ENCODE peak calls at places on chromosomes 6 and 20, in four cellular contexts. H is lower leg skin, Y is mucosa of descending colon, F is A549. C is an unnamed sample.

GRCh38 chr20:12966468-12967085 is 42.2 kb upstream of the SPTLC3 start:
- DNase-seq in H (no peak), Y (no peak), F (no peak), C (no peak)

GRCh38 chr20:48986899-48987298 is 59.2 kb upstream of the CSE1L start:
- DNase-seq in H (no peak), Y (no peak), F (no peak), C (no peak)

GRCh38 chr6:53986721-53987526 is 124.3 kb upstream of the MLIP start:
- DNase-seq in H (no peak), Y (no peak), F (no peak), C (no peak)

GRCh38 chr6:93423542-93423941 is 4.2 kb upstream of the EPHA7 start:
- DNase-seq in H (no peak), Y (peak; percentile 18), F (no peak), C (peak; percentile 76)

GRCh38 chr20:1465470-1466210 is 1.0 kb downstream of the NSFL1C start:
- DNase-seq in H (no peak), Y (no peak), F (no peak), C (no peak)

GRCh38 chr20:42435230-42435629 is 754.5 kb downstream of the PTPRT start:
- DNase-seq in H (no peak), Y (no peak), F (no peak), C (no peak)

GRCh38 chr6:11920566-11920965 is 91.5 kb upstream of the HIVEP1 start:
- DNase-seq in H (no peak), Y (no peak), F (no peak), C (no peak)

GRCh38 chr6:37699138-37699766 is 1.6 kb upstream of the MDGA1 start:
- DNase-seq in H (no peak), Y (no peak), F (no peak), C (no peak)

GRCh38 chr6:157374889-157375443 is 6.0 kb upstream of the ZDHHC14 start:
- DNase-seq in H (no peak), Y (no peak), F (no peak), C (no peak)

GRCh38 chr6:130282234-130282995 is 59.7 kb upstream of the SAMD3 start:
- DNase-seq in H (no peak), Y (no peak), F (no peak), C (no peak)

GRCh38 chr6:44078795-44079671 is 48.2 kb downstream of the MRPL14 start:
- DNase-seq in H (no peak), Y (peak; percentile 76), F (peak; percentile 65), C (peak; percentile 80)

GRCh38 chr6:170296423-170296745 is 5.5 kb upstream of the DLL1 start:
- DNase-seq in H (no peak), Y (no peak), F (no peak), C (no peak)

GRCh38 chr20:60108397-60108796 is 150.2 kb downstream of the CDH26 start:
- DNase-seq in H (no peak), Y (no peak), F (no peak), C (no peak)

GRCh38 chr6:1940381-1940780 is 305.0 kb downstream of the GMDS start:
- DNase-seq in H (no peak), Y (no peak), F (no peak), C (no peak)

GRCh38 chr6:26653007-26653406 is 6.5 kb downstream of the ZNF322 start:
- DNase-seq in H (no peak), Y (no peak), F (no peak), C (no peak)

GRCh38 chr6:90295854-90296345 is 743 bp downstream of the BACH2 start:
- DNase-seq in H (peak; percentile 93), Y (peak; percentile 74), F (peak; percentile 8), C (peak; percentile 49)

GRCh38 chr6:11727356-11727755 is 51.2 kb downstream of the ADTRP start:
- DNase-seq in H (no peak), Y (no peak), F (no peak), C (no peak)

GRCh38 chr20:61886721-61887658 is 178.7 kb downstream of the TAF4 start:
- DNase-seq in H (no peak), Y (peak; percentile 36), F (peak; percentile 45), C (peak; percentile 49)

GRCh38 chr6:36139431-36139830 is 9.1 kb downstream of the MAPK13 start:
- DNase-seq in H (no peak), Y (no peak), F (no peak), C (peak; percentile 60)

GRCh38 chr20:20521736-20522135 is 153.8 kb downstream of the INSM1 start:
- DNase-seq in H (no peak), Y (no peak), F (no peak), C (no peak)

GRCh38 chr20:1473244-1473635 is 6.6 kb upstream of the NSFL1C start:
- DNase-seq in H (no peak), Y (no peak), F (no peak), C (no peak)

GRCh38 chr6:34157851-34158250 is 12.0 kb upstream of the GRM4 start:
- DNase-seq in H (peak; percentile 43), Y (no peak), F (no peak), C (no peak)

GRCh38 chr6:126077810-126078791 is 91.8 kb downstream of the TRMT11 start:
- DNase-seq in H (peak; percentile 89), Y (no peak), F (no peak), C (no peak)

GRCh38 chr6:54717849-54718455 is 128.6 kb upstream of the FAM83B start:
- DNase-seq in H (peak; percentile 86), Y (peak; percentile 31), F (peak; percentile 15), C (peak; percentile 71)

GRCh38 chr6:27866370-27867050 is 45.7 kb downstream of the OR2B2 start:
- DNase-seq in H (no peak), Y (no peak), F (no peak), C (no peak)

DNA sequence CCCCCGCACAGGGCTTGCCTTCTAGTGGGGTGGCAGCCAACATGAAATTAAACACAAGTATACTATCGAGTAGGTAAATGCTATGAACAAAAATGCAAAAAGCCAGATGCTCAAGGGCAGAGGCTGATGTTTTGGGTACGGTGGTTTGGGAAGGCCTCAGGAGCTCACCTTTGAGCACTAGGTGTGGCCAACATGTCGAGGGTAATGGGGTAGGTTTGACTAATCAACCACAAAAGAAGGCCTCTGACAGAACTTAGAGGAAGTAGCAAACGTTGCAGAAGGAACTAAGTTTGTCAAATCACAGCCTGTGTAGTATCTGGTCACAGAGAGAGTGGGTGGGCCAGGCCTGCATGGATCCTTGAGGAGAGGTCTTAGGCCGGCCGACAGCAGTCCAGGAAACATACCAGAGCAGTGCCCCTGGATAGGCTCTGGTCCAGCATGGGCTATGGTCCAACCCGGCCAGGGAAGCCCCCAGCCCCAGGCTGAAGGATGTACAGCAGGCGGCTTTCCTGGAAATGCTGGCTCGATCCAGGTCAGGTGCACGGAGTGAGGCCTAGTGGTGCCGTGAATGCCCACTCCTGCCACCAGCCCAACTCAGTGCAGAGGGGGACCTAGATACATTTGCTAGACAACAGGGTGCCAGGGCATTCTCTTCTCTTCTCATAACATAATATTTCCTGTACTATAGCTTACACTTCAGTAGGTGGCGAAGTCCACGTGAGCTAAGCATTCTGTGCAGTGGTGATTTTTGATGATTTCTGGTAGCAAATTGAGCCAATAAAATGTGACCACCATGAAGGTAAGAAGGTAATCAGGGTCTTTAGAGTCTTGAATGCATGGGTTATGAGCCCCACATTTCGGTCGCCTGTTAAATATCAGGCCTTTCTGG is 56.3 kb upstream of the CD93 start:
- DNase-seq in H (no peak), Y (no peak), F (no peak), C (no peak)
- TF ChIP-seq CTCF in H (no peak), Y (no peak), F (no peak), C (no peak)

DNA sequence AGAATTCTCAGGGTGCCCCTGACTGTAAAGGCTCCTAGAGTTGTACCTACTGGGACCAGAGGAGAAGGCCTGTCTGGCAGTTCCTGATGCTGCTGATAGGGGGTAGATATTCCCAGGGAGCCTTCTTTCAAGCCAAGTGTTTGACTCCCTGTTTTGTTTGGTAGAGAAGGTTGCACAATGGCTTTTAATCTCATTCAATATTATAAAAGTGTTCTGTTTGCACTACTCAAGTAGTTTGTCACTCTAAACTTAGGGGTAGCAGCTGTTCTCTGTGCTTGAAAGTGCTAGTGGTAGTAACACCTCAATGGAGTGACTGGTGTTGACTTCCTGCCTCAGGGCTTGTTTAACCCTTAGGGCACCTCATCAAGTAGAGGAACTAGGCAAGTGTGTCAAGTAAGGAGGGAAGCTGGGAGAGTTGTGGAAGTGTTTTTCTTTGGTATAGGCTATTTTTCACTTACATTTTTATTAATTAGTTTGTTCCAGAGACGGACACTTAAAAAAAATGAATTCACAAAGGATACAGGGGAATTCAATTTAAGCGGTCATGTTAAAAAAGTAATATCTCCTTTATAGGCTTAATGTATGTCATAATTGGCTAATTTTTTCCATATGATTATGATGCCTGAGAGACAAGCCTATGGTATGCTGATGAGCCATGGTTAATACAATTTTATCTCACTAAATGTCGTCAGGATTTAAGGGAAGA is 38.1 kb downstream of the BICRAL start:
- DNase-seq in H (no peak), Y (no peak), F (peak; percentile 37), C (no peak)
- TF ChIP-seq CTCF in H (no peak), Y (no peak), F (no peak), C (no peak)

GRCh38 chr20:50834599-50835005 is 39.7 kb downstream of the BCAS4 start:
- DNase-seq in H (no peak), Y (no peak), F (no peak), C (no peak)

GRCh38 chr20:50837532-50838321 is 42.9 kb downstream of the BCAS4 start:
- DNase-seq in H (no peak), Y (no peak), F (no peak), C (no peak)

GRCh38 chr20:50842821-50843220 is 48.0 kb downstream of the BCAS4 start:
- DNase-seq in H (no peak), Y (no peak), F (no peak), C (no peak)

GRCh38 chr20:50838322-50838625 is 43.4 kb downstream of the BCAS4 start:
- DNase-seq in H (no peak), Y (no peak), F (no peak), C (no peak)

GRCh38 chr20:50838707-50839385 is 44.0 kb downstream of the BCAS4 start:
- DNase-seq in H (no peak), Y (no peak), F (no peak), C (no peak)
- TF ChIP-seq CTCF in H (no peak), Y (no peak), F (no peak), C (no peak)

DNA sequence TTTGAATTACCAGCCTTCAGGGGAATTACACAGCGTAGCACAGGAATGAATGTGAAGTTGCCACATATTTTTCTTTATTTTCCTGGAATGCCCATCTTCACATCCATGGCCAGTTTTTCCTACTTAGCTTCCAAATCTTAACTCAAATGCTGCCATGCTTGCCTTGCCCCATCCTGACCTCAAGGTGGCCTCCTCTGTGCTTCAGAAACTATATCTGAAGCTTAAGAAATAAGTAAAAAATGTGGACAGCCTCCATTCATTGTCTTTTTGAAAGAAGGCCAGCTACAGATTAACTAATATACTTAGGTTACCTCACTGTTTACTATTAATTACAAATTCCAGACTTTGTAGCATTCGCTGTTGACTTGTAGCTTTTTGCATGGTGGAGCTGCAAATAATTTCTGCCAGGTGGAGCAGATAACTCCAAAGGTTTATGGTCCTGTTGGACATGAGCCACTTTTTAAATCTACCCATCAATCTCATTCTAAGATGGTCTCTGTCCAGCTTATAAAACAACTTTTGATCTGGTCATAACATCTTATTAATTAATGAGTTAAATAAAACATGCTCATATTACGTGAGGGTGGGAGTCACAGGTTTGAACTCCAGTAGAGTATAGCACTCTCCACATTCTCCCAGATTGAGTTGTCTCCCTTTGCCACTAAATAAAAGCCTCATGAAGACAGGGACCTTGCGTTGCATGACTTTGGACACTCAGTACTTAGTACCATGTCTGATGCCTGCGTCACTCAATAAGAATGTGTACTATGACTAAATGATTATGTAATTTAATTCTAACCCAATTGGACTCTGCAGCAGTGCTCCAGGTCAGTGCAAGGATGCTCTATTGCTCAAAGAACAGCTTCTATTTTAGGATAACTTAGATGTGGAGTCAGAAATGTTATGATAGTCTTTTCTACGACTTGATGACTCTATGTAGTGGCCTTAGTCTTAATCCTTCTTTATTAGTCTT is 678.6 kb upstream of the CITED2 start:
- DNase-seq in H (no peak), Y (no peak), F (no peak), C (peak; percentile 7)
- TF ChIP-seq CTCF in H (no peak), Y (no peak), F (no peak), C (peak; percentile 46)